ENCODE peak calls at places on chromosomes 5 and 9, in six cellular contexts. W, K, R, M, X and H are unnamed samples.

GRCh38 chr9:4678679-4679267 is 596 bp upstream of the CDC37L1 start:
- DNase-seq in W (peak), K (no peak), R (no peak), M (peak), X (peak), H (peak)

GRCh38 chr5:179975713-179976030 is 68.0 kb upstream of the TBC1D9B start:
- DNase-seq in W (no peak), K (no peak), R (no peak), M (no peak), X (no peak), H (no peak)

GRCh38 chr5:150263801-150264621 is 25.6 kb downstream of the CAMK2A start:
- DNase-seq in W (no peak), K (peak), R (peak), M (peak), X (no peak), H (no peak)

GRCh38 chr5:132010645-132011560 is 555 bp downstream of the ACSL6 start:
- DNase-seq in W (peak), K (no peak), R (no peak), M (no peak), X (no peak), H (no peak)

GRCh38 chr5:157324237-157324636 is 58.3 kb downstream of the CYFIP2 start:
- DNase-seq in W (no peak), K (no peak), R (no peak), M (no peak), X (peak), H (peak)

GRCh38 chr9:32550046-32550608 is 2.0 kb upstream of the SMIM27 start:
- DNase-seq in W (no peak), K (peak), R (no peak), M (peak), X (peak), H (no peak)

GRCh38 chr5:167232675-167233074 is 1058.8 kb upstream of the WWC1 start:
- DNase-seq in W (no peak), K (no peak), R (no peak), M (no peak), X (no peak), H (no peak)

GRCh38 chr5:6632931-6633468 is at the start of the genes NSUN2 and SRD5A1:
- DNase-seq in W (peak), K (peak), R (peak), M (peak), X (peak), H (peak)

GRCh38 chr5:130198927-130199326 is 294.7 kb downstream of the CHSY3 start:
- DNase-seq in W (peak), K (peak), R (no peak), M (peak), X (peak), H (peak)

GRCh38 chr5:103895738-103896137 is 333.1 kb upstream of the NUDT12 start:
- DNase-seq in W (no peak), K (no peak), R (no peak), M (no peak), X (no peak), H (no peak)

GRCh38 chr9:118533850-118534249 is 829.6 kb downstream of the TLR4 start:
- DNase-seq in W (no peak), K (no peak), R (no peak), M (no peak), X (no peak), H (no peak)

GRCh38 chr5:131382407-131383395 is 118.8 kb downstream of the CDC42SE2 start:
- DNase-seq in W (peak), K (peak), R (no peak), M (peak), X (peak), H (peak)

GRCh38 chr5:91180506-91180905 is 202.6 kb downstream of the ARRDC3 start:
- DNase-seq in W (no peak), K (no peak), R (no peak), M (no peak), X (no peak), H (no peak)

GRCh38 chr5:42767491-42768105 is 11.0 kb downstream of the CCDC152 start:
- DNase-seq in W (no peak), K (peak), R (no peak), M (peak), X (peak), H (peak)

GRCh38 chr9:101354765-101355708 is 29.8 kb downstream of the BAAT start:
- DNase-seq in W (no peak), K (no peak), R (no peak), M (no peak), X (no peak), H (no peak)

GRCh38 chr5:52665544-52665943 is 122.2 kb upstream of the ITGA1 start:
- DNase-seq in W (no peak), K (no peak), R (no peak), M (no peak), X (no peak), H (no peak)

GRCh38 chr9:91555132-91555531 is 131.5 kb upstream of the NFIL3 start:
- DNase-seq in W (no peak), K (peak), R (no peak), M (no peak), X (no peak), H (no peak)

GRCh38 chr5:131377785-131378325 is 114.0 kb downstream of the CDC42SE2 start:
- DNase-seq in W (no peak), K (no peak), R (no peak), M (no peak), X (no peak), H (no peak)

GRCh38 chr5:172283020-172283861 is at the start of gene UBTD2:
- DNase-seq in W (peak), K (peak), R (no peak), M (peak), X (peak), H (peak)

GRCh38 chr9:122387526-122387925 is 16.7 kb downstream of the PTGS1 start:
- DNase-seq in W (no peak), K (no peak), R (no peak), M (no peak), X (peak), H (no peak)

GRCh38 chr5:36607114-36607561 is 732 bp downstream of the SLC1A3 start:
- DNase-seq in W (no peak), K (peak), R (peak), M (peak), X (peak), H (no peak)

GRCh38 chr9:130023147-130023787 is 19.7 kb downstream of the FNBP1 start:
- DNase-seq in W (no peak), K (peak), R (no peak), M (no peak), X (peak), H (peak)

GRCh38 chr5:142824391-142824790 is 54.2 kb downstream of the ARHGAP26 start:
- DNase-seq in W (no peak), K (no peak), R (no peak), M (no peak), X (no peak), H (no peak)

GRCh38 chr9:35495984-35496383 is 6.1 kb downstream of the RUSC2 start:
- DNase-seq in W (peak), K (no peak), R (no peak), M (no peak), X (no peak), H (no peak)

GRCh38 chr9:126777733-126778132 is 27.1 kb upstream of the ZBTB43 start:
- DNase-seq in W (no peak), K (peak), R (no peak), M (peak), X (peak), H (no peak)

GRCh38 chr9:95008151-95008771 is 281.8 kb downstream of the AOPEP start:
- DNase-seq in W (no peak), K (peak), R (no peak), M (no peak), X (peak), H (no peak)

GRCh38 chr5:109682383-109682782 is 7.3 kb upstream of the MAN2A1 start:
- DNase-seq in W (no peak), K (peak), R (no peak), M (no peak), X (peak), H (no peak)

GRCh38 chr5:31492824-31493223 is 39.1 kb downstream of the DROSHA start:
- DNase-seq in W (no peak), K (peak), R (no peak), M (no peak), X (peak), H (no peak)

GRCh38 chr9:135925496-135926133 is 18.3 kb upstream of the CAMSAP1 start:
- DNase-seq in W (no peak), K (peak), R (no peak), M (no peak), X (no peak), H (no peak)

GRCh38 chr5:135423158-135423925 is 23.8 kb downstream of the DCANP1 start:
- DNase-seq in W (no peak), K (no peak), R (no peak), M (no peak), X (peak), H (no peak)

GRCh38 chr9:438961-439768 is 224.5 kb downstream of the DOCK8 start:
- DNase-seq in W (no peak), K (peak), R (no peak), M (no peak), X (no peak), H (no peak)

GRCh38 chr5:158715592-158715991 is 384.1 kb downstream of the EBF1 start:
- DNase-seq in W (no peak), K (no peak), R (no peak), M (no peak), X (no peak), H (no peak)

GRCh38 chr9:134533850-134534585 is 107.6 kb upstream of the COL5A1 start:
- DNase-seq in W (no peak), K (no peak), R (no peak), M (no peak), X (no peak), H (no peak)

GRCh38 chr9:79663299-79663698 is 91.5 kb downstream of the TLE4 start:
- DNase-seq in W (no peak), K (no peak), R (no peak), M (no peak), X (peak), H (no peak)

GRCh38 chr5:1009359-1010180 is 968 bp downstream of the NKD2 start:
- DNase-seq in W (no peak), K (no peak), R (no peak), M (no peak), X (no peak), H (no peak)

GRCh38 chr5:102218159-102218558 is 77.9 kb downstream of the SLCO4C1 start:
- DNase-seq in W (no peak), K (no peak), R (no peak), M (no peak), X (no peak), H (no peak)

GRCh38 chr9:3292311-3292710 is 233.5 kb downstream of the RFX3 start:
- DNase-seq in W (no peak), K (no peak), R (no peak), M (no peak), X (no peak), H (no peak)

GRCh38 chr9:3285365-3286161 is 240.2 kb downstream of the RFX3 start:
- DNase-seq in W (no peak), K (no peak), R (no peak), M (peak), X (no peak), H (no peak)

GRCh38 chr9:3288686-3289085 is 237.1 kb downstream of the RFX3 start:
- DNase-seq in W (no peak), K (no peak), R (no peak), M (no peak), X (no peak), H (no peak)

DNA sequence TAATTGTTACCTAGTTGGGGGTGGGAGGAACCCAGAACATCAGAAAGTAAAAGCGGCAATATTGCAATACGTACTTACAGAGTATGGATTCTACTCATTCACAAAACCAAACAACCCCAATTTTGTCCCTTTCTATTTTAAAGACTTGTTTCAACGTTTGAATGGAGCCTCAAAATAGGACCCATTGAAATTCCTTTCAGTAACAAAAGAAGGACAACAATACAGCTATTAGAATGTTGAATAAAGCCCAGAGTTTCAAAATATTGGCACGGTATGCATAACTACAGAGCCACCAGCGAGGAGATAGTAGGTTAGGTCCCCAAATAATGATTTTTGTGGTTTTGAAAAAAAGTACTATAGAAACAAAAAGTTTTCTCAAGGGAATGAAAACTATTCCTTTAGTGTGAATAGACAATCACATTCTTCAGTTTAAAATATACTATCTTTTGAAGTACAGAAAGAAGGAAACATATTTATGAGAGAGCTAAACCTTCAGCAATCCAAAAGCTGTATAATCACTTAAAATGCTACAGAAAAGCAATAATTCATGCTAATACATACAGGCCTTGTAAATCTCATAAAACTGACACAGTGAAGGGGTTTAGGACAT is 235.5 kb downstream of the RFX3 start:
- DNase-seq in W (no peak), K (no peak), R (no peak), M (no peak), X (no peak), H (no peak)
- H3K4me3 ChIP-seq in W (no peak), K (no peak), R (no peak), M (no peak), X (no peak), H (no peak)

DNA sequence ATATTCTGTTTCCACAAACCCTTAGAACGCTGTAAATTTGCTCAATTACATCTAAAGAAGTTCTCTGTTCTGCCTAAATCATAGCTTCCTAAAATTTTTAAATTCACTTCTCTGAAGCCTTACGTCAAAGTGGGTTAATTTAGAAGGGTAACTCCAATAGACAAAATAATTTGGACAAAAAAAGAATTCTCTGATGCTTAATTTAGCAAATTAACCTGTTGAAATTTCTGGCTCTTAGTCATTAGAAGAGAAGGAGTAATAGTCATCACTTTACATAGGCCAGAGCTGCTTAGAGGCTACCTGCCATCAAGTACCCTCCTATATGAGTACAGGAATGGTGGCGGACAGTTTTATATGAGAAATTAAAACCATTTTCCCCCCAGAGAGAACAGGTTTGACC is 3.8 kb downstream of the ELL2 start:
- DNase-seq in W (no peak), K (no peak), R (no peak), M (no peak), X (no peak), H (no peak)
- H3K4me3 ChIP-seq in W (no peak), K (peak), R (peak), M (peak), X (no peak), H (no peak)

GRCh38 chr5:95083606-95084005 is 201.3 kb downstream of the MCTP1 start:
- DNase-seq in W (no peak), K (no peak), R (no peak), M (no peak), X (no peak), H (no peak)

GRCh38 chr5:95080026-95080425 is 204.9 kb downstream of the MCTP1 start:
- DNase-seq in W (no peak), K (no peak), R (no peak), M (no peak), X (no peak), H (no peak)

GRCh38 chr5:95078868-95079267 is 206.0 kb downstream of the MCTP1 start:
- DNase-seq in W (no peak), K (no peak), R (no peak), M (no peak), X (no peak), H (no peak)

GRCh38 chr5:95080456-95080855 is 204.4 kb downstream of the MCTP1 start:
- DNase-seq in W (no peak), K (no peak), R (peak), M (no peak), X (no peak), H (no peak)

GRCh38 chr5:95081500-95082355 is 203.2 kb downstream of the MCTP1 start:
- DNase-seq in W (peak), K (peak), R (peak), M (no peak), X (peak), H (no peak)
- H3K4me3 ChIP-seq in W (no peak), K (no peak), R (peak), M (no peak), X (no peak), H (no peak)

DNA sequence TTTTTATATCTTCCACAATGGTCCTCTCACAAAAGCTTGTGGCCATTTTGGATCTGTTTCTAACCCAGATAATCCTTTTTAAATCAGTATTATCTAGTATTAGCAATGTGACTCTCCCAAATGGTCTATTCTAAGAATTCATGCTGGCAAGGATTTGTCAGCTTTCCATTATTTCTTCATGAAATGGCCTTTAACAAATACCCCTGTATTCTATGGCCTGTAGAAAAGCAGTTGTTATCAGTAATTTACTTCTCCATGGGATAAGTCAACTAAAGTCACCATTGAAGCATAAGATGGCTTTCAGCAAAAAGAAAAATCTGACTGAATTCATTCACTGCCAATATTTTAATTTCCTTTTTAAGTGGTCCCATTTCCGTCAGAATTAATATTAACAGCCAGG is 346.4 kb upstream of the FAM174A start:
- DNase-seq in W (no peak), K (no peak), R (no peak), M (no peak), X (no peak), H (no peak)
- H3K4me3 ChIP-seq in W (no peak), K (no peak), R (no peak), M (no peak), X (no peak), H (no peak)